ENCODE peak calls at places on chromosome 17, in four cellular contexts. R is PC-3, V is H1, P is K562. A is an unnamed sample.

GRCh38 chr17:48484256-48484655 is 46.6 kb downstream of the HOXB1 start:
- DNase-seq in R (peak), V (no peak), P (no peak), A (no peak)

GRCh38 chr17:2905269-2905668 is 109.0 kb downstream of the RAP1GAP2 start:
- DNase-seq in R (no peak), V (no peak), P (no peak), A (peak)

GRCh38 chr17:57288753-57289121 is 32.4 kb downstream of the MSI2 start:
- DNase-seq in R (no peak), V (no peak), P (no peak), A (no peak)

GRCh38 chr17:57337390-57337789 is 81.1 kb downstream of the MSI2 start:
- DNase-seq in R (no peak), V (no peak), P (no peak), A (no peak)

GRCh38 chr17:39872700-39873099 is 4.7 kb downstream of the ZPBP2 start:
- DNase-seq in R (no peak), V (no peak), P (no peak), A (no peak)

GRCh38 chr17:72297326-72298115 is 176.7 kb downstream of the SOX9 start:
- DNase-seq in R (peak), V (no peak), P (no peak), A (no peak)

GRCh38 chr17:70089513-70090148 is 14.6 kb downstream of the KCNJ16 start:
- DNase-seq in R (peak), V (no peak), P (no peak), A (no peak)

GRCh38 chr17:76094046-76094445 is 9.5 kb downstream of the EXOC7 start:
- DNase-seq in R (no peak), V (no peak), P (no peak), A (no peak)

GRCh38 chr17:40017422-40018080 is 2.3 kb downstream of the CSF3 start:
- DNase-seq in R (no peak), V (no peak), P (no peak), A (no peak)

GRCh38 chr17:61255609-61256008 is 144.0 kb upstream of the TBX2 start:
- DNase-seq in R (no peak), V (no peak), P (no peak), A (no peak)

GRCh38 chr17:30095507-30096244 is 20.9 kb upstream of the NSRP1 start:
- DNase-seq in R (peak), V (no peak), P (peak), A (no peak)

GRCh38 chr17:45111838-45112237 is 20.5 kb downstream of the PLCD3 start:
- DNase-seq in R (no peak), V (no peak), P (no peak), A (no peak)

GRCh38 chr17:1590747-1591473 is 28.3 kb upstream of the PITPNA start:
- DNase-seq in R (no peak), V (no peak), P (no peak), A (no peak)

GRCh38 chr17:38402897-38403296 is 25.4 kb upstream of the ARHGAP23 start:
- DNase-seq in R (no peak), V (no peak), P (no peak), A (no peak)

GRCh38 chr17:35801583-35802224 is 6.3 kb upstream of the MMP28 start:
- DNase-seq in R (no peak), V (no peak), P (no peak), A (peak)

GRCh38 chr17:30513346-30513745 is 36.1 kb downstream of the GOSR1 start:
- DNase-seq in R (no peak), V (no peak), P (no peak), A (no peak)

GRCh38 chr17:66767164-66767933 is 67.6 kb upstream of the CACNG5 start:
- DNase-seq in R (no peak), V (no peak), P (no peak), A (no peak)

GRCh38 chr17:39706383-39706782 is 6.5 kb downstream of the ERBB2 start:
- DNase-seq in R (peak), V (no peak), P (no peak), A (no peak)

GRCh38 chr17:45265823-45266222 is 3.9 kb upstream of the SPATA32 start:
- DNase-seq in R (peak), V (no peak), P (no peak), A (no peak)

GRCh38 chr17:43040655-43041054 is 15.6 kb downstream of the RND2 start:
- DNase-seq in R (no peak), V (no peak), P (no peak), A (no peak)

GRCh38 chr17:49848019-49848473 is at the start of gene TAC4:
- DNase-seq in R (no peak), V (no peak), P (no peak), A (no peak)

GRCh38 chr17:50079334-50080095 is 15.6 kb upstream of the PDK2 start:
- DNase-seq in R (peak), V (no peak), P (peak), A (no peak)

GRCh38 chr17:62653002-62653830 is 25.7 kb downstream of the MRC2 start:
- DNase-seq in R (peak), V (no peak), P (peak), A (peak)

GRCh38 chr17:13131211-13131610 is 113.4 kb upstream of the ELAC2 start:
- DNase-seq in R (no peak), V (no peak), P (no peak), A (no peak)

GRCh38 chr17:56786989-56787482 is 46.7 kb downstream of the C17orf67 start:
- DNase-seq in R (peak), V (no peak), P (no peak), A (no peak)

GRCh38 chr17:28133562-28133970 is 91.1 kb downstream of the NLK start:
- DNase-seq in R (peak), V (no peak), P (no peak), A (no peak)

GRCh38 chr17:48162946-48163506 is 55.5 kb downstream of the SNX11 start:
- DNase-seq in R (peak), V (no peak), P (no peak), A (no peak)

GRCh38 chr17:73769480-73769879 is 125.2 kb upstream of the SDK2 start:
- DNase-seq in R (no peak), V (no peak), P (no peak), A (peak)
- H3K9ac ChIP-seq in R (no peak), V (no peak), P (no peak), A (no peak)

DNA sequence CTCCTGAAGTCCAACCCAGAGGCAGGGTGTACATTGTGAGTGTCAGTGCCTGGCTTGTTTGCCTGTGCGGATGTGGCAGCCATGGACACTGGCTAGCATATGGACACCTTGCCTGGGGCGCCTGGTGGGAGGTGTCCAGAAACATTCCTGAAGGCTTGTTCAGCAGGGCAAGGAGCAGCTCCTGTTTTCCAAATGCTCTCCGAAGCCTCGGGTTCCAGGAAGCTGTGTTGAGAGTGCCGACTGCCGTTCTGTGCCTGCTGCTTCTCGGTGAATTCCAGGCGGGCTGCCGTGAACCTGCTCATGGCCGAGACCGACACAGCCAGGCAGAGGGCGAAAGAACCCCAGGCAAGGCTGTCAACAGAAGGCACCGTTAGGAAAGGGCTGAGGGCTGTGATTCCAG is 10.9 kb upstream of the DHRS7C start:
- DNase-seq in R (peak), V (no peak), P (no peak), A (no peak)
- TF ChIP-seq CTCF in R (no peak), V (no peak), P (no peak), A (no peak)

GRCh38 chr17:77279448-77280303 is 138.9 kb downstream of the SEC14L1 start:
- DNase-seq in R (peak), V (no peak), P (peak), A (no peak)

GRCh38 chr17:77281024-77281903 is 140.5 kb downstream of the SEC14L1 start:
- DNase-seq in R (peak), V (no peak), P (peak), A (peak)

GRCh38 chr17:77282524-77283515 is 142.1 kb downstream of the SEC14L1 start:
- DNase-seq in R (peak), V (no peak), P (no peak), A (peak)

GRCh38 chr17:77281904-77282367 is 141.2 kb downstream of the SEC14L1 start:
- DNase-seq in R (peak), V (no peak), P (no peak), A (no peak)

GRCh38 chr17:77280304-77280910 is 139.6 kb downstream of the SEC14L1 start:
- DNase-seq in R (peak), V (no peak), P (no peak), A (no peak)
- H3K9ac ChIP-seq in R (peak), V (no peak), P (peak), A (peak)

DNA sequence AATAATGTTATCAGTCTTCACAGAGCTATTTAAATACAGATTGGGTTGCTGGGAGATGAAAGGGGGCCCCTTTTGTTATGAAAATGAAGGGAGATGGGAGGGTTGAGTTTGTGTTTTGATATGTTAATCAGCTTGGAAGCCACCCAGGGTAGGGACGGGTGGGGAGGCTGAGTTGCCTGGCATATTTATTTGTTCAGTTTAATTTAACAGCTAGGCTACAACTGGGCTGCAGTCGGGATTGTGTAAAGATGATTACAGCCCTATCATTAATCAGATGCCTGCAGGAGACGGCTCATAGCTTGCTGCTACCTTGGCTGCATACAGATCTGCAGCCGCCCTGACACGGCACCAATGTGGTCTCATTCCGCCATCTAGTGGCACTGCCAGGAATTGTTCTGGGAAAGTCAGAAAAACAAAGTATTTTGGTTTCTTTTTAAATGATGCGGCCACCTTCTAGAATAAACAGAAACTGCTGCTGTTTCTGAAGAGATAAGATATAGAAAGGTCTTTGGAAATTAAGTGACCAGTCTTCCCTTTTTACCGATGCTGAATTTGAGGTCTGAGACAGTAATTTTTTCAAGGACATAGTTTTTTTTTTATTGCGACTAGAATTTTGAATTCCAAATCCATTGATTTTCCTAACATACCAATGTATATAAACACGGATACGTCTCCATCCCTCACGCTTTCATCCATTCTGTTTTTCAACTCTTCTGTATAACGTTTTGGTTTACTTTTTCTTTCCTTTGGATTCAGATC is 458.0 kb upstream of the ASIC2 start:
- DNase-seq in R (peak), V (peak), P (peak), A (peak)
- TF ChIP-seq CTCF in R (peak), V (peak), P (peak), A (peak)

GRCh38 chr17:41914358-41914766 is 4.4 kb downstream of the ACLY start:
- DNase-seq in R (no peak), V (no peak), P (no peak), A (no peak)

GRCh38 chr17:41912925-41913324 is 5.8 kb downstream of the ACLY start:
- DNase-seq in R (no peak), V (no peak), P (no peak), A (no peak)

GRCh38 chr17:41913798-41914197 is 5.0 kb downstream of the ACLY start:
- DNase-seq in R (no peak), V (no peak), P (no peak), A (no peak)

GRCh38 chr17:41915566-41915965 is 3.2 kb downstream of the ACLY start:
- DNase-seq in R (no peak), V (no peak), P (no peak), A (no peak)

DNA sequence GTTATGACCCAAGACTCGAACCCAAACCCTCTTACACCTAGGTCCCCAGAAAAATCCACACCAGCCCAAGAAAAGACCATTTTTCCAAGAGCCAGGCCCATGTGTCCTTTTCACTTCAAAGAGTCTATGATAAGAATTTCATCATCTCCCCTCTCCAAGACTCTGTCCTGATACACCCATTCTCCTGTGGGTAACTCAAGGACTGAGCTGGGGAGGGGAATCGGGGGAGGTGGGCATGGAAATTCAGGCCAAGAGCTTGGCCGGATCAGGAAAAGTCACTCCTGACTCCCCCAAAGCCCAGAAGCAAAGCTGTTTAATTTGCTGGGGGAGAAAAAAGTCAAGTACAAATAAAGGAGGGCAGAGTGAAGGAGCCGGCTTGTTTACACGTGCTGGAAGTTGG is 3.7 kb downstream of the ACLY start:
- DNase-seq in R (no peak), V (no peak), P (no peak), A (no peak)
- H3K9ac ChIP-seq in R (no peak), V (peak), P (peak), A (no peak)

DNA sequence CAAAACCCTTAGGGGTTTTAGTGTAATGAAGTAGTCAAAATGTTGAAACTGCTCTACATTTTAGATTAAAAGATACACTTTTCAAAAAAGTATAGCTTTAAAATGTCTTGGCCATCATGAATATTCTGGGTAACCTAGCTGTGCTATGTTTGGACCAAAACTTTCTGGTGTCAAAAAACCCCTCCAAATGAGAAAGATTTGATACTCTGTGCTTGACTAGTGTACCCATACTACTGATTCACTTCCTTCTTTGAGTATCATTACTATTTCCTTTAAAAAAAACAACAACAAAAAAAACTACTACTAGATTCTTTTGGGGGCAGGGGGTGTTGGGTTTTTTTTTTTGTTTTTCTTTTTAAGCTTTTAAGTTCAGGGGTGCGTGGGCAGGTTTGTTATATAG is 37.3 kb downstream of the PTRH2 start:
- DNase-seq in R (no peak), V (no peak), P (no peak), A (no peak)
- TF ChIP-seq CTCF in R (no peak), V (no peak), P (no peak), A (no peak)

A was measured in kidney.